ENCODE peak calls at places on chromosomes 4 and X, in eight cellular contexts. K, D, Q, W, V, B, Z and Y are unnamed samples.

GRCh38 chr4:7793186-7793585 is 146.5 kb downstream of the AFAP1 start:
- DNase-seq in K (no peak), D (no peak), Q (no peak), W (no peak), V (no peak), B (no peak), Z (no peak), Y (no peak)

GRCh38 chrX:110258552-110258951 is 59.3 kb downstream of the AMMECR1 start:
- DNase-seq in K (no peak), D (no peak), Q (no peak), W (peak), V (no peak), B (no peak), Z (no peak), Y (no peak)

GRCh38 chr4:110193822-110194761 is 4.3 kb downstream of the ELOVL6 start:
- DNase-seq in K (peak), D (peak), Q (peak), W (peak), V (peak), B (no peak), Z (peak), Y (peak)

GRCh38 chrX:22338740-22339139 is 66.0 kb downstream of the CBLL2 start:
- DNase-seq in K (no peak), D (no peak), Q (no peak), W (no peak), V (no peak), B (no peak), Z (no peak), Y (no peak)

GRCh38 chr4:186554890-186555827 is at the start of gene MTNR1A:
- DNase-seq in K (peak), D (peak), Q (no peak), W (peak), V (peak), B (no peak), Z (no peak), Y (no peak)

GRCh38 chr4:138908134-138908533 is 107.4 kb upstream of the NOCT start:
- DNase-seq in K (no peak), D (no peak), Q (no peak), W (no peak), V (no peak), B (no peak), Z (no peak), Y (no peak)

GRCh38 chr4:159229164-159229563 is 126.3 kb downstream of the RAPGEF2 start:
- DNase-seq in K (peak), D (peak), Q (no peak), W (peak), V (no peak), B (peak), Z (no peak), Y (no peak)

GRCh38 chrX:1451676-1452496 is 823 bp downstream of the ASMTL start:
- DNase-seq in K (peak), D (no peak), Q (no peak), W (no peak), V (peak), B (no peak), Z (peak), Y (peak)

GRCh38 chr4:123588631-123589223 is 192.1 kb downstream of the SPRY1 start:
- DNase-seq in K (no peak), D (peak), Q (no peak), W (peak), V (no peak), B (no peak), Z (peak), Y (no peak)

GRCh38 chr4:128913228-128913627 is 103.7 kb downstream of the JADE1 start:
- DNase-seq in K (no peak), D (no peak), Q (no peak), W (no peak), V (no peak), B (no peak), Z (no peak), Y (no peak)

GRCh38 chrX:41445171-41445570 is 2.0 kb upstream of the NYX start:
- DNase-seq in K (peak), D (no peak), Q (no peak), W (no peak), V (no peak), B (no peak), Z (no peak), Y (no peak)

GRCh38 chrX:16774746-16775145 is 11.5 kb upstream of the TXLNG start:
- DNase-seq in K (no peak), D (no peak), Q (no peak), W (no peak), V (no peak), B (no peak), Z (no peak), Y (no peak)

GRCh38 chr4:136687118-136687517 is 845.2 kb downstream of the PCDH18 start:
- DNase-seq in K (peak), D (peak), Q (no peak), W (peak), V (no peak), B (no peak), Z (no peak), Y (no peak)
- TF ChIP-seq CTCF in K (peak), D (no peak), Q (no peak), W (peak), V (no peak), B (no peak), Z (no peak), Y (no peak)

DNA sequence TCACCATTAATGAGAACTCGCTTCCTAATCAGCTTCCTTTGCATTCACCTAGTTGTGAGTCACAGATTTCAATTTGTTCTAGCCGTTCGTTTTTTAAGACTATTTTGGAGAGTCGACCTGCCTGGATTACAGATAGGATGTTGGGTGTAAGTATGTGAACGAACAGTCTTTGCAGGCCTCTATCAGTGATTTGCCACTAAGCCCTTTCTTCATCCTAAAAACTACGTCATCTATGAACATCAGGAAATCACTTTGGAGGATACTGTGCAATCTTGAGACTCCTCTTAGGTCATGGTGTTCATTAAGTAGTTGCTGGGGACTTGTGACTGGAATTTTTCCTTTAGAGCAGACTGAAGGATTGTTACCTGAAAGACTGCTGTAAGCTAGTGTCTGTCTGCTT is 1.1 kb downstream of the POLA1 start:
- DNase-seq in K (no peak), D (no peak), Q (no peak), W (no peak), V (no peak), B (no peak), Z (no peak), Y (no peak)
- H3K4me3 ChIP-seq in K (peak), D (peak), Q (peak), W (peak), V (no peak), B (peak), Z (no peak), Y (peak)

DNA sequence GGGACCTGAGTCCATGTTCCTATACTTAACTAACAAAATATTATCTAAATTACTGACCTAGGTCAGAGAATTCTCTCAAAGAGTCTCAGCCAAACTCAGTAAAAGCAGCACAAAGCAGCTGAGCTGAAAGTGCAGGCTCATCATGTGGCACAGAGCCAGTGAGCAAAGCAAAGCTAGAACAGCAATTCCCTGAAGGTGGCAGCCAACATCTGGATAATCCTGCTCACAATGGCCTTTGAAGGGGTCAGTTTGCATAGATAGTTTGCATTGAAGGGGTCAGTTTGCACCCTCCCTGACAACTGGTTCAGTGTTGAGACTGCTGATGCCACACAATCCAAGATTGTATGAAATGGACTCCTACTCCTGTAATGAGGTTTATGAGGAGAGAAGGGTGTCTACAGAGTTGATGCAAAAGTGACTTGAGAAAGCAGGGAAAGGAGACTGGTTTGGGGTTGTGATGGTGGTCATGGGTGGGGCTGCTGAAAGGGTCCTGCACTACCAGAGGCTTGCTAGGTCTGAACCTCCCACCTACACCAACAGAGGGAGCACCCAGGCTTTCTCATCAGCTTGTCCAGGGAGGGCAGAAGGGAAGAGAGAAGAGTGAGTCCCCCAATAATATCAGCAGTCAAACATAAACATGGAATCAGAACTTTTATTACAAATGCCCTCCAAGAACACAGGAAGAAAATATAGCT is 39.7 kb downstream of the TRIM61 start:
- DNase-seq in K (peak), D (no peak), Q (no peak), W (peak), V (no peak), B (no peak), Z (no peak), Y (no peak)
- TF ChIP-seq CTCF in K (peak), D (no peak), Q (no peak), W (peak), V (no peak), B (no peak), Z (no peak), Y (peak)

GRCh38 chr4:173134426-173134825 is 34.2 kb upstream of the GALNT7 start:
- DNase-seq in K (no peak), D (no peak), Q (no peak), W (no peak), V (no peak), B (no peak), Z (no peak), Y (no peak)
- H3K4me3 ChIP-seq in K (no peak), D (no peak), Q (no peak), W (no peak), V (no peak), B (no peak), Z (no peak), Y (no peak)

DNA sequence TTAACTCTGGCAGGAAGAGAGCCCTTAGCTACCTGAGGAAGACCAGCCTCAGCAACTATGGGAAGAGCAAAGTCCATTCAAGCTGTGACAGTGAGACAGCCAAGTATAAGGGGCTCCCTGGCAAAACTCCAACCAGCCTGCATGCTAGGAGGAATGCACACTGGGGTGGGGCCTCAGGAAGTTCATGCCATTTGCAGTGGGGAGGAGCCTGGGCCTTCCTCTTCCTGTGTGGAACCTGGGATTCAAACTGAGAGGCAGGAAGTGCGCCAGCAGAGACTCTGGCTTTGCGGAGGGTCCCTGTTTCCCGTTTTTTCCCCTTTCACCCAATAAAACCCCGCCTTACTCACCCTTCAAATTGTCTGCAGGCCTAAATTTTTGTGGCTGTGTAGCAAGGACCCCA is 33.0 kb downstream of the TFDP3 start:
- DNase-seq in K (no peak), D (no peak), Q (no peak), W (no peak), V (no peak), B (no peak), Z (no peak), Y (no peak)
- TF ChIP-seq CTCF in K (no peak), D (no peak), Q (no peak), W (no peak), V (no peak), B (no peak), Z (no peak), Y (no peak)